ENCODE peak calls at places on chromosomes 11 and 22, in four cellular contexts. One of them, this sample, is unnamed.

GRCh38 chr11:47905358-47906059 is 57.4 kb upstream of the NUP160 start:
- DNase-seq in sigmoid colon: no peak
- DNase-seq in heart left ventricle: no peak
- DNase-seq in A549: no peak
- DNase-seq in this sample: no peak

GRCh38 chr11:124210421-124210820 is 27.3 kb downstream of the OR10D3 start:
- DNase-seq in sigmoid colon: no peak
- DNase-seq in heart left ventricle: no peak
- DNase-seq in A549: no peak
- DNase-seq in this sample: no peak

GRCh38 chr11:77449060-77449521 is 24.8 kb downstream of the PAK1 start:
- DNase-seq in sigmoid colon: no peak
- DNase-seq in heart left ventricle: no peak
- DNase-seq in A549: no peak
- DNase-seq in this sample: no peak

GRCh38 chr11:128933481-128934178 is 9.0 kb downstream of the TP53AIP1 start:
- DNase-seq in sigmoid colon: no peak
- DNase-seq in heart left ventricle: no peak
- DNase-seq in A549: no peak
- DNase-seq in this sample: no peak

GRCh38 chr22:29799217-29799680 is 32.1 kb downstream of the UQCR10 start:
- DNase-seq in sigmoid colon: peak; percentile 94
- DNase-seq in heart left ventricle: peak; percentile 96
- DNase-seq in A549: peak; percentile 78
- DNase-seq in this sample: peak; percentile 70

GRCh38 chr11:10484461-10485180 is 29.6 kb downstream of the AMPD3 start:
- DNase-seq in sigmoid colon: no peak
- DNase-seq in heart left ventricle: no peak
- DNase-seq in A549: no peak
- DNase-seq in this sample: no peak

GRCh38 chr11:111807098-111807497 is 40.9 kb upstream of the PPP2R1B start:
- DNase-seq in sigmoid colon: no peak
- DNase-seq in heart left ventricle: no peak
- DNase-seq in A549: no peak
- DNase-seq in this sample: no peak

GRCh38 chr11:112321521-112322172 is 61.0 kb upstream of the PLET1 start:
- DNase-seq in sigmoid colon: no peak
- DNase-seq in heart left ventricle: peak; percentile 51
- DNase-seq in A549: no peak
- DNase-seq in this sample: peak; percentile 84

GRCh38 chr11:65432686-65433582 is 10.3 kb downstream of the NEAT1 start:
- DNase-seq in sigmoid colon: no peak
- DNase-seq in heart left ventricle: no peak
- DNase-seq in A549: no peak
- DNase-seq in this sample: peak; percentile 3

GRCh38 chr11:64885367-64886286 is 7.2 kb upstream of the EHD1 start:
- DNase-seq in sigmoid colon: no peak
- DNase-seq in heart left ventricle: no peak
- DNase-seq in A549: no peak
- DNase-seq in this sample: no peak

DNA sequence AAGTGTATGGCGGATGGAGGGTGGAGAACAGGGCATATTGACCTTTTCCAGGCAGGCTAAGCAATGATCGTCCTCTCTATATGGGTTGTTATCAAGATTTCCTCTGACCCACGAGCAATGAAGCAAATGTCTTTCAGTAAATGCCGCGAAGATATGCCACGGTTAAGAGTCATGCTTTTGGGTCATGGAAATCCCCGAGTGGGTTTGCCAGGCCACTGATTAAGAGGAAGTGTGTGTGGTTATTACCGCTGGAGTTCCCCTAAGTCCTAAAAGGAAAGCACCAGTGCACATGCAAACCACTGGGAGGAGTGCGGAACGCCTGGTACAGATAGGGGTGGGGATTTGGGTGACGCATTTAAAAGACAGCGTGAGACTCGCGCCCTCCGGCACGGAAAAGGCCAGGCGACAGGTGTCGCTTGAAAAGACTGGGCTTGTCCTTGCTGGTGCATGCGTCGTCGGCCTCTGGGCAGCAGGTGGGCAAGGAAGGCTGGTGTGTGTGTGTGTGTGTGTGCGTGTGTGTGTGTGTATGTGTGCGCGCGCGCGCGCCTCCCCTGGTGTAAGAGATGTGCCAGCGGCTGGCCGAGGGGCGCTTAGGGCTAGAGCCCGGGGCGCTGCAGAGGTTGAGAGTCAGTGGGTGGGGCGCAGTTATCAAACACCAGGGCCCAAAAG is at the start of gene BIRC3:
- DNase-seq in sigmoid colon: peak; percentile 92
- DNase-seq in heart left ventricle: peak; percentile 82
- DNase-seq in A549: peak; percentile 72
- DNase-seq in this sample: peak; percentile 94
- TF ChIP-seq POLR2A in sigmoid colon: peak; percentile 68
- TF ChIP-seq POLR2A in heart left ventricle: no peak
- TF ChIP-seq POLR2A in A549: peak; percentile 59
- TF ChIP-seq POLR2A in this sample: peak; percentile 90

GRCh38 chr22:31954535-31955326 is 10.4 kb downstream of the YWHAH start:
- DNase-seq in sigmoid colon: no peak
- DNase-seq in heart left ventricle: no peak
- DNase-seq in A549: no peak
- DNase-seq in this sample: no peak
- H3K4me1 ChIP-seq in sigmoid colon: peaks cover 54% of the 10 kb centered on the region
- H3K4me1 ChIP-seq in heart left ventricle: peaks cover 61% of the 10 kb centered on the region
- H3K4me1 ChIP-seq in A549: peaks cover 46% of the 10 kb centered on the region
- H3K4me1 ChIP-seq in this sample: peaks cover 29% of the 10 kb centered on the region

DNA sequence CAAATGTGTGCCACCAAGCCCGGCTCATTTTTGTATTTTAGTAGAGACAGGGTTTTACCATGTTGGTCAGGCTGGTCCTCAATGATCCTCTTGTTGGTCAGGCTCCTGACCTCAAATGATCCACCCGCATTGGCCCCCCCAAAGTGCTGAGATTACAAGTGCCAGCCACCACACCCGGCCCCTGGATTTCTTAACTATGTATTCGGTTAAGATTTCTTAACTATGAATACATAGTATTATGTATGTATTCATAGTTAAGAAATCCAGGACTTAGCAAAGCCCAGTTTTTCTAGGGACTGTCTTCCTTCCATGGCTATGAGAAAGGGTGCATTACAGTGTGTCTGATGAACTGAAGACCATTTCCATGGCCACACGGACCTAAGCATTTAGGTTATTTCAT is 1.7 kb downstream of the C11orf91 start:
- DNase-seq in sigmoid colon: no peak
- DNase-seq in heart left ventricle: no peak
- DNase-seq in A549: no peak
- DNase-seq in this sample: no peak
- TF ChIP-seq POLR2A in sigmoid colon: no peak
- TF ChIP-seq POLR2A in heart left ventricle: no peak
- TF ChIP-seq POLR2A in A549: no peak
- TF ChIP-seq POLR2A in this sample: no peak

DNA sequence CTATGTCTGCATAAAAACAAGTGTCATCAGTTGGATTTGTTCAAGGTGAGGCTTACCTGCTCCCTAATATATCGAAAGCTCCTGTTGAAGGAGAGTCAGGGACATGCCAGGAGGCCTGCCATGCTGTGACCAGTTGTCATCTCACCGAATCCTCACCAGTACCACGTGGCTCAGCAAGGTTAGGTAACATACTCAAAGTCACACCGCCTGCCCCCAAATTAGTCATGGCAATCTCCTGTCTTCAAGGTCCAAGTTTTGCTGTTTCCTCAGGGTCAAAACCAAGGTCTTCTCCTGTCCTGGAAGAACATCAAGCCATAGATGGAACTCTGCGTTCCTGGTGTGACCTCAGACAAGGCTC is 67.8 kb downstream of the IGLL1 start:
- DNase-seq in sigmoid colon: no peak
- DNase-seq in heart left ventricle: no peak
- DNase-seq in A549: no peak
- DNase-seq in this sample: no peak
- H3K4me1 ChIP-seq in sigmoid colon: peaks cover 18% of the 10 kb centered on the region
- H3K4me1 ChIP-seq in heart left ventricle: no peaks in the 10 kb centered on the region
- H3K4me1 ChIP-seq in A549: peaks cover under 1% of the 10 kb centered on the region
- H3K4me1 ChIP-seq in this sample: no peaks in the 10 kb centered on the region

GRCh38 chr11:43315966-43316365 is 4.2 kb downstream of the API5 start:
- DNase-seq in sigmoid colon: no peak
- DNase-seq in heart left ventricle: no peak
- DNase-seq in A549: no peak
- DNase-seq in this sample: no peak

GRCh38 chr11:43316451-43316850 is 4.7 kb downstream of the API5 start:
- DNase-seq in sigmoid colon: no peak
- DNase-seq in heart left ventricle: no peak
- DNase-seq in A549: no peak
- DNase-seq in this sample: no peak

DNA sequence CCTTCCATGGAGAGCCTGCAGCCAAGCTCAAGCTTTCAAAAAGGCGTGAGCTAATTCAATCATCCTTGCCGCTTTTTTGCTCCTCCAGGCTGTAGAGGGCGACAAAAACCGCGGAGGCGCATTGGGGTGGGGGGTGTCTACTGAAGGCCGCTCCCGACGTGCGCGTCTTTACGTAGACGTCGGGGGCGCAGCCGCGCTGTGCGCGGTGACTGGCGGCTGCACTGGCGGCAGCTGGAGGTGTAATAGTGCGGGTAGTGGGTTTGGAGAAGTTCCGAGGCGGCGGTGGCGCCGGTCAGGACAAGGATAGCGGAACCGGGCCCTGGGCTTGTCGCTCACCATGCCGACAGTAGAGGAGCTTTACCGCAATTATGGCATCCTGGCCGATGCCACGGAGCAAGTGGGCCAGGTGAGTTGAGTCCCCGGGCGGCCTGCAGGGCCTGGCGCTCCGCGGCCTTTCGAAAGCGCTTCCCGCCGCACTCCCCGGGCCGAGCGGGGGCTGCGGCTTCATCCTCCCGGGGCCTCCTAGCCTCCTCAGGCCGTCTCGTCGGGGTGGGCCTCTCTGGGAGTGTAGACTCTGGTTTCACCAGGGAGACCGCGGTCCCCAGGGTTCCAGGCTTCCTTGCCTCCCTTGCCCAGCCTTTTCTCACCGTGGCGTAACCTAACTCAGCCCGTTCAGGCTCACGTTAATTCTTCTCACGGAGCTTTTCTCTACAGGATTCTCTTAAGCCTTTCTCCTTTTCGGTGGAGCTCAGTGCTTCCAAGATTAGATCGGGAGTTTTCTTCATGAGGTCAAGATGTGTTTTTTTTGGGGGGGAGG is at the start of gene API5:
- DNase-seq in sigmoid colon: peak; percentile 92
- DNase-seq in heart left ventricle: peak; percentile 93
- DNase-seq in A549: peak; percentile 64
- DNase-seq in this sample: peak; percentile 93
- TF ChIP-seq POLR2A in sigmoid colon: peak; percentile 65
- TF ChIP-seq POLR2A in heart left ventricle: no peak
- TF ChIP-seq POLR2A in A549: peak; percentile 60
- TF ChIP-seq POLR2A in this sample: peak; percentile 84

GRCh38 chr11:11571893-11572292 is 49.9 kb downstream of the GALNT18 start:
- DNase-seq in sigmoid colon: no peak
- DNase-seq in heart left ventricle: no peak
- DNase-seq in A549: no peak
- DNase-seq in this sample: no peak
- H3K4me1 ChIP-seq in sigmoid colon: peaks cover 38% of the 10 kb centered on the region
- H3K4me1 ChIP-seq in heart left ventricle: peaks cover 80% of the 10 kb centered on the region
- H3K4me1 ChIP-seq in A549: peaks cover 10% of the 10 kb centered on the region
- H3K4me1 ChIP-seq in this sample: peaks cover 9% of the 10 kb centered on the region

DNA sequence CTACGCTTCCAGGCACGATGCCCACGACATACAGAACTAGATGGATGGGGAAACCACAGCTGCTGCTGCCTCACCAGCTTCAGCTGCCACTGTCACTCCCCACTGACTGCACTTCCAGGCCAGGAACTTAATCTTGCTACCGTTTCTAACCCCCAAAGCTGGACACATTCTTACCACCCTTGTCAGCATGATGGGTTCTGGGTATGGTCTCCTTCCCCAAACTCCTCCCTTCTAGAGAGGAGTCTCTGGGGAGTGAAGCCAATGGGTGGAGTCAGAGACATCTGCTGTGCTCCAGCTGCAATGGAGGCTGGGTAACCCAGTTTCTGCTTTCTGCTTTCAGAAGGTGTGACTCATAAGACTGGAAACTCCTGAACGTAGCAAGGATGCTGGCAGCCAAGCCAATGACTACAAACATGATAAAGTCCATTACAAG is 87.0 kb upstream of the THY1 start:
- DNase-seq in sigmoid colon: peak; percentile 82
- DNase-seq in heart left ventricle: peak; percentile 67
- DNase-seq in A549: no peak
- DNase-seq in this sample: peak; percentile 10
- TF ChIP-seq POLR2A in sigmoid colon: no peak
- TF ChIP-seq POLR2A in heart left ventricle: no peak
- TF ChIP-seq POLR2A in A549: no peak
- TF ChIP-seq POLR2A in this sample: no peak

DNA sequence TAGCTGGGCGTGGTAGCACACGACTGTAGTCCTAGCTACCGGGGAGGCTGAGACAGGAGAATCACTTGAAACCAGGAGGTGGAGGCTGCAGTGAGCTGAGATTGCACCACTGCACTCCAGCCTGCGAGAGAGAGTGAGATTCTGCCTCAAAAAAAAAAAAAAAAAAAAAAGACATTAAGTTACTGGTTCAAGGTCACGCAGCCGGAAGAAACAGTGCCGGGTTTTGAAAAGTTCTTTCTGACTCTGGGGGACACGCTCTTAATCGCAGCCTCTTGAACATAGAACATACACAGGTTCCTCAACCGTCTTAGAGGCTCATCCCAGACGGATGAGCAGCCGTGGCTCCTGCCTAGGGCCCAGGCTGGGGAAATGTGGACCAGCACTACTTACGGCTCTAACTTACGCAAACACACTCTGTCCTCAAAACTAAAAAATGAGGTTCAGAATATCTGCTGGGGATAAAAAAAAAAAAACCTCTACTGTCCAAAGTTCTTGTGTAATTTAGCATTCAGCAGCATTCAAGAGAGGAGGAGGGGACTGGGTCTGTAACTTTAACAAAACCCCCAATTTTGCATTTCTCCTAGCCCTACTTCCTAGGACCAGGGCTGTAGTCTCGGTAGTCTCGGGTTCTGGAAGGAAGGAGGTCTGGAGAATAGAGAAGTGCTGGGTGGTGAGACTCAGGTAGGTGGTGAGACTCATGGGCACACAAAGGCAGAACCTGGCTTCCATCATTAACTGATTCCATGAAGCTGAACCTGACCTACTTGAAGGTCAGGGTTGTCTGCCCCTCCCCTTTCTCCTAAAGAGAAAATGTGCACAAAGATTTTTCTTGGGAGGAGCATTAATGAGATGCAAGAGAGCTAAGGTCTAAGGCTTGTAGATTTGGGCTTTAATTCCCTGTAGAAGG is 6.0 kb downstream of the SPTBN2 start:
- DNase-seq in sigmoid colon: no peak
- DNase-seq in heart left ventricle: no peak
- DNase-seq in A549: no peak
- DNase-seq in this sample: no peak
- H3K4me1 ChIP-seq in sigmoid colon: peaks cover 9% of the 10 kb centered on the region
- H3K4me1 ChIP-seq in heart left ventricle: peaks cover 6% of the 10 kb centered on the region
- H3K4me1 ChIP-seq in A549: peaks cover 21% of the 10 kb centered on the region
- H3K4me1 ChIP-seq in this sample: peaks cover 28% of the 10 kb centered on the region

This sample was measured in transverse colon.